ENCODE peak calls at places on chromosome 1, in five cellular contexts. L is CD8-positive, alpha-beta memory T cell; J is mammary epithelial cell; D is heart left ventricle; G is esophagus muscularis mucosa. R is an unnamed sample.

GRCh38 chr1:235503333-235504121 is 725 bp downstream of the B3GALNT2 start:
- DNase-seq in L (peak; percentile 24), J (peak; percentile 56), D (peak; percentile 67), G (no peak), R (no peak)

GRCh38 chr1:113984710-113985109 is 5.4 kb downstream of the OLFML3 start:
- DNase-seq in L (no peak), J (no peak), D (no peak), G (no peak), R (no peak)

GRCh38 chr1:211625040-211625439 is 46.1 kb upstream of the SLC30A1 start:
- DNase-seq in L (peak; percentile 6), J (peak; percentile 25), D (peak; percentile 46), G (no peak), R (no peak)

GRCh38 chr1:150976879-150977694 is 2.5 kb upstream of the CERS2 start:
- DNase-seq in L (peak; percentile 52), J (peak; percentile 76), D (peak; percentile 88), G (no peak), R (no peak)

GRCh38 chr1:208129057-208129456 is 115.1 kb downstream of the PLXNA2 start:
- DNase-seq in L (no peak), J (no peak), D (no peak), G (no peak), R (no peak)

GRCh38 chr1:33711511-33711910 is 152.4 kb upstream of the HMGB4 start:
- DNase-seq in L (no peak), J (no peak), D (no peak), G (peak; percentile 70), R (no peak)

GRCh38 chr1:18294437-18295176 is 186.1 kb upstream of the KLHDC7A start:
- DNase-seq in L (no peak), J (no peak), D (no peak), G (no peak), R (no peak)

GRCh38 chr1:16145988-16146887 is 9.6 kb downstream of the EPHA2 start:
- DNase-seq in L (no peak), J (peak; percentile 72), D (peak; percentile 93), G (no peak), R (no peak)

GRCh38 chr1:56547977-56548376 is 31.4 kb downstream of the PLPP3 start:
- DNase-seq in L (no peak), J (no peak), D (peak; percentile 83), G (no peak), R (no peak)

GRCh38 chr1:56524263-56524662 is 55.1 kb downstream of the PLPP3 start:
- DNase-seq in L (no peak), J (no peak), D (no peak), G (no peak), R (no peak)

GRCh38 chr1:181630838-181631237 is 147.5 kb downstream of the CACNA1E start:
- DNase-seq in L (no peak), J (no peak), D (no peak), G (no peak), R (no peak)

GRCh38 chr1:48329489-48329888 is 107.0 kb downstream of the SLC5A9 start:
- DNase-seq in L (no peak), J (no peak), D (no peak), G (no peak), R (no peak)

GRCh38 chr1:223437151-223437550 is 43.9 kb downstream of the CCDC185 start:
- DNase-seq in L (no peak), J (no peak), D (no peak), G (no peak), R (no peak)

GRCh38 chr1:175220853-175221547 is 28.4 kb upstream of the KIAA0040 start:
- DNase-seq in L (no peak), J (peak; percentile 58), D (no peak), G (peak; percentile 53), R (no peak)

GRCh38 chr1:227937031-227937430 is 10.7 kb downstream of the WNT9A start:
- DNase-seq in L (no peak), J (no peak), D (no peak), G (no peak), R (no peak)

GRCh38 chr1:198125995-198126758 is 30.6 kb upstream of the NEK7 start:
- DNase-seq in L (no peak), J (peak; percentile 28), D (no peak), G (no peak), R (no peak)

GRCh38 chr1:86104606-86105532 is 51.7 kb downstream of the COL24A1 start:
- DNase-seq in L (no peak), J (no peak), D (no peak), G (no peak), R (peak; percentile 58)

GRCh38 chr1:3409737-3410434 is 44.6 kb upstream of the ARHGEF16 start:
- DNase-seq in L (no peak), J (peak; percentile 24), D (peak; percentile 68), G (no peak), R (no peak)

GRCh38 chr1:32352831-32353383 is 9.4 kb downstream of the FAM229A start:
- DNase-seq in L (no peak), J (no peak), D (no peak), G (no peak), R (no peak)

GRCh38 chr1:3061566-3061965 is 7.4 kb upstream of the PRDM16 start:
- DNase-seq in L (no peak), J (no peak), D (no peak), G (no peak), R (no peak)

GRCh38 chr1:211469938-211470529 is 21.9 kb downstream of the RD3 start:
- DNase-seq in L (peak; percentile 17), J (peak; percentile 60), D (peak; percentile 83), G (peak; percentile 96), R (no peak)

GRCh38 chr1:89760496-89760895 is 60.3 kb upstream of the LRRC8D start:
- DNase-seq in L (no peak), J (no peak), D (no peak), G (no peak), R (no peak)

GRCh38 chr1:17274186-17275170 is 25.6 kb downstream of the PADI3 start:
- DNase-seq in L (no peak), J (peak; percentile 39), D (no peak), G (no peak), R (no peak)

GRCh38 chr1:39940253-39940652 is 14.7 kb upstream of the MFSD2A start:
- DNase-seq in L (no peak), J (no peak), D (no peak), G (no peak), R (no peak)

GRCh38 chr1:23198373-23198772 is 18.9 kb downstream of the HTR1D start:
- DNase-seq in L (no peak), J (peak; percentile 93), D (no peak), G (no peak), R (peak; percentile 66)

GRCh38 chr1:212975607-212975918 is 25.2 kb downstream of the VASH2 start:
- DNase-seq in L (no peak), J (no peak), D (no peak), G (no peak), R (no peak)

GRCh38 chr1:68085752-68086151 is 35.3 kb upstream of the DIRAS3 start:
- DNase-seq in L (no peak), J (no peak), D (no peak), G (no peak), R (no peak)

GRCh38 chr1:94792473-94792875 is 27.7 kb upstream of the SLC44A3 start:
- DNase-seq in L (no peak), J (peak; percentile 96), D (no peak), G (peak; percentile 79), R (peak; percentile 79)

GRCh38 chr1:6580588-6581270 is 935 bp downstream of the ZBTB48 start:
- DNase-seq in L (no peak), J (no peak), D (peak; percentile 44), G (no peak), R (no peak)

GRCh38 chr1:23865543-23865930 is 2.6 kb downstream of the FUCA1 start:
- DNase-seq in L (no peak), J (peak; percentile 98), D (no peak), G (no peak), R (peak; percentile 94)

GRCh38 chr1:198577444-198577843 is 37.0 kb upstream of the ATP6V1G3 start:
- DNase-seq in L (no peak), J (peak; percentile 72), D (no peak), G (no peak), R (peak; percentile 10)

DNA sequence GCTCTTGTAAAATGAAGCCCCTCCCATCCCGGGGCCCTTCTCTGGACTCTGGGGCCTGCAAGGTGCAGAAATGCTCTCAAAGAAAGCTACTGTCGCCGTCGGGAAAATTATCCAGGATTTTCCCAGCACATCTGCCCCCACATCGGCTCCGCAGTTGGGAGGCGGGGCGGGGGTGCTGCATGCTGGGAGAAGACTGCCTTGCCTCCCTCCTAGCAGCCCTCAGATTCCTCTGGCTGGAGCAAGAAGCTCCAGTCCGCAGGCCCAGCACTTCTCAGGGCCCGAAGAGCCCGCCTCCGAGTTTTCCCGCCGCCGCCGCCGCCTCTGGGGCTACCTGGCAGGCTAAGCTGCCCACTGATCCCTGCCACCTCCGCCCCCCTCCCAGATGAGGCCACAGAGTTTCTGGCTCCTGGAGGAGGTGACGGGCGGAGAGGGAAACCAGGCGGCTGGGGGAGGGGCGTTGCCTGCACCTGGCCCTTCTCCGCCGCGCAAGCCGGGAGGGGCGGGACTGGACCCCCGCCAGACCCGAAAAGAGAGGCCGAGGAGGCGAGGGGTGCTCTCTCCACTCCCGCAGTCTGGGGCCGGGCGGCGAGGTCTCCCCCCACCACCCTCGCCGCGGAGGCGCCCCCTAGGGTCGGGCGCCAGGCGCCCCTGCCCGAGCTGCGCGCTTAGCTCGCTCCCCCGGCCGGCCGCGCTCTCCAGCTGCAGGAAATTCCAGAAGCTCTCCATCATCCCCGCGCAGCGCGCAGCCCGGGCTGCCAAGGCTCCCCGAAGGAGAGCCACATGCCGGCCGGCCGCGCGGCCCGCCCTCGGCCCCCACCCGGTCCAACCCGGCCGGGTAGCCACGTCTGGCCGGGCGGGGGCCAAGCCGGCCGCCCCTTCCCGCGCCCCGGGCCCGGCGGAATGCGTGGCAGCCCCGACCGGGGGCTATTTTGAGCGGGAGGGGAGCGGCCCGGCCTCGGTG is 28.8 kb downstream of the AHDC1 start:
- DNase-seq in L (no peak), J (peak; percentile 68), D (peak; percentile 90), G (no peak), R (no peak)
- H3K27ac ChIP-seq in L (no peak overlapping the region), J (peak overlapping the region; percentile 20), D (peak overlapping the region; percentile 93), G (peak overlapping the region; percentile 98), R (peak overlapping the region; percentile 69)

DNA sequence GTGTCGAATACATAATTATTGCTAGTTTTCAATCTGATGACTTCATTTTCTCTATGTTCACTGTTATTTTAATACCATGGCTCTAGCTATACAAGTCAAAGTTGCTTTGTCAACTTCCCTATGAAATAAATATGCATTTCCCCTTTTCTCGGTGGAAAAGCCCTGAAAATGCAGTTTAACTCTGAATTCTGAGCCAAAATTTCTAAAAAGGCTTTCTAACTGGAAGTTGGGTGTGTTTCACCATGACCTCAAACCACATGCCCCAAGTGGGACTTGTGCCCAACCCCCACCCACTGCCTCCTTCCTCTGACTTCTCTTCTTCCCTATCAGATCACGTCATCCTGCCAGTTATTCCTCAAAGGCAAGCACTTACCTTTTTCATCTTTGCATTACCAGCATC is 8.9 kb downstream of the MKNK1 start:
- DNase-seq in L (no peak), J (no peak), D (peak; percentile 77), G (peak; percentile 93), R (no peak)
- H3K27ac ChIP-seq in L (no peak overlapping the region), J (no peak overlapping the region), D (peak overlapping the region; percentile 48), G (peak overlapping the region; percentile 52), R (no peak overlapping the region)

GRCh38 chr1:224454337-224455055 is 19.9 kb upstream of the WDR26 start:
- DNase-seq in L (no peak), J (peak; percentile 93), D (no peak), G (no peak), R (peak; percentile 93)
- H3K27ac ChIP-seq in L (no peak overlapping the region), J (peak overlapping the region; percentile 56), D (no peak overlapping the region), G (peak overlapping the region; percentile 61), R (peak overlapping the region; percentile 73)

DNA sequence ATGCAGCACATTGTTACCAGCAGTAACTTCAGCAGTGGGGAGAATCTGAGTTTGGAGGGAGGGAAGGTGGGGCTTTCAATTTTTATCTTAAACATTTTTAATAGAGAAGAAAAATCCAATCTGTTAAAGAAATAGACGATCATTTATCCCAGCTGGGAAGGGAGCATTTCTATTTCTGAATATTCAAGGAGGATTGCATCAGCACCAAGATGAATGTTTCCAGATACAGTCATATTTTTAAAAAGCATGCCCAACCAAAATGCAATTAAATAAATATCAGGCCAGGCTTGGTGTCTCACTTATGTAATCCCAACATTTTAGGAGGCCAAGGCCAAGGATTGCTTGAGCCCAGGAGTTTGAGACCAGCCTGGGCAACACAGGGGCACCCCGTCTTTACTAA is 1.7 kb upstream of the ATP1A4 start:
- DNase-seq in L (no peak), J (no peak), D (no peak), G (no peak), R (no peak)
- H3K27ac ChIP-seq in L (no peak overlapping the region), J (no peak overlapping the region), D (no peak overlapping the region), G (no peak overlapping the region), R (peak overlapping the region; percentile 78)